ENCODE peak calls at places on chromosomes 5 and 9, in nine cellular contexts. One of them, this sample, is unnamed.
A peak's percentile ranks its signal among the peaks of the same experiment; 100 is the strongest.

GRCh38 chr9:99121604-99122003 is 16.7 kb downstream of the TGFBR1 start:
- DNase-seq in A549: no peak
- DNase-seq in lower lobe of right lung: no peak
- DNase-seq in activated T-cell treated with anti-CD3 and anti-CD28 coated beads for 4 hours: no peak
- DNase-seq in HuH-7: no peak
- DNase-seq in SW480: no peak
- DNase-seq in HFFc6: no peak
- DNase-seq in activated T-helper 1 cell treated with anti-CD3 and anti-CD28 coated beads, Interleukin-2, amount 50 U/mL, for 16 hours: no peak
- DNase-seq in NCI-H1092: no peak
- DNase-seq in this sample: no peak

GRCh38 chr9:32866292-32866691 is 83.0 kb downstream of the TMEM215 start:
- DNase-seq in A549: no peak
- DNase-seq in lower lobe of right lung: no peak
- DNase-seq in activated T-cell treated with anti-CD3 and anti-CD28 coated beads for 4 hours: no peak
- DNase-seq in HuH-7: no peak
- DNase-seq in SW480: no peak
- DNase-seq in HFFc6: no peak
- DNase-seq in activated T-helper 1 cell treated with anti-CD3 and anti-CD28 coated beads, Interleukin-2, amount 50 U/mL, for 16 hours: no peak
- DNase-seq in NCI-H1092: no peak
- DNase-seq in this sample: no peak

GRCh38 chr9:134879664-134880483 is 736 bp upstream of the FCN2 start:
- DNase-seq in A549: no peak
- DNase-seq in lower lobe of right lung: no peak
- DNase-seq in activated T-cell treated with anti-CD3 and anti-CD28 coated beads for 4 hours: no peak
- DNase-seq in HuH-7: no peak
- DNase-seq in SW480: no peak
- DNase-seq in HFFc6: no peak
- DNase-seq in activated T-helper 1 cell treated with anti-CD3 and anti-CD28 coated beads, Interleukin-2, amount 50 U/mL, for 16 hours: no peak
- DNase-seq in NCI-H1092: no peak
- DNase-seq in this sample: no peak

GRCh38 chr5:116358911-116359418 is 215.7 kb downstream of the SEMA6A start:
- DNase-seq in A549: no peak
- DNase-seq in lower lobe of right lung: no peak
- DNase-seq in activated T-cell treated with anti-CD3 and anti-CD28 coated beads for 4 hours: no peak
- DNase-seq in HuH-7: no peak
- DNase-seq in SW480: no peak
- DNase-seq in HFFc6: no peak
- DNase-seq in activated T-helper 1 cell treated with anti-CD3 and anti-CD28 coated beads, Interleukin-2, amount 50 U/mL, for 16 hours: no peak
- DNase-seq in NCI-H1092: no peak
- DNase-seq in this sample: no peak

GRCh38 chr5:178271726-178272479 is 39.3 kb upstream of the PHYKPL start:
- DNase-seq in A549: no peak
- DNase-seq in lower lobe of right lung: no peak
- DNase-seq in activated T-cell treated with anti-CD3 and anti-CD28 coated beads for 4 hours: no peak
- DNase-seq in HuH-7: no peak
- DNase-seq in SW480: no peak
- DNase-seq in HFFc6: no peak
- DNase-seq in activated T-helper 1 cell treated with anti-CD3 and anti-CD28 coated beads, Interleukin-2, amount 50 U/mL, for 16 hours: no peak
- DNase-seq in NCI-H1092: no peak
- DNase-seq in this sample: no peak

GRCh38 chr9:106921989-106922388 is 59.0 kb downstream of the ZNF462 start:
- DNase-seq in A549: no peak
- DNase-seq in lower lobe of right lung: no peak
- DNase-seq in activated T-cell treated with anti-CD3 and anti-CD28 coated beads for 4 hours: no peak
- DNase-seq in HuH-7: no peak
- DNase-seq in SW480: no peak
- DNase-seq in HFFc6: no peak
- DNase-seq in activated T-helper 1 cell treated with anti-CD3 and anti-CD28 coated beads, Interleukin-2, amount 50 U/mL, for 16 hours: no peak
- DNase-seq in NCI-H1092: no peak
- DNase-seq in this sample: no peak

GRCh38 chr9:21510806-21511205 is 28.7 kb upstream of the IFNE start:
- DNase-seq in A549: no peak
- DNase-seq in lower lobe of right lung: no peak
- DNase-seq in activated T-cell treated with anti-CD3 and anti-CD28 coated beads for 4 hours: no peak
- DNase-seq in HuH-7: no peak
- DNase-seq in SW480: no peak
- DNase-seq in HFFc6: no peak
- DNase-seq in activated T-helper 1 cell treated with anti-CD3 and anti-CD28 coated beads, Interleukin-2, amount 50 U/mL, for 16 hours: no peak
- DNase-seq in NCI-H1092: no peak
- DNase-seq in this sample: no peak

GRCh38 chr9:93684806-93685553 is 108.6 kb downstream of the PHF2 start:
- DNase-seq in A549: no peak
- DNase-seq in lower lobe of right lung: no peak
- DNase-seq in activated T-cell treated with anti-CD3 and anti-CD28 coated beads for 4 hours: no peak
- DNase-seq in HuH-7: no peak
- DNase-seq in SW480: peak; percentile 10
- DNase-seq in HFFc6: no peak
- DNase-seq in activated T-helper 1 cell treated with anti-CD3 and anti-CD28 coated beads, Interleukin-2, amount 50 U/mL, for 16 hours: no peak
- DNase-seq in NCI-H1092: no peak
- DNase-seq in this sample: no peak

GRCh38 chr9:114038724-114039313 is 39.3 kb downstream of the AMBP start:
- DNase-seq in A549: no peak
- DNase-seq in lower lobe of right lung: no peak
- DNase-seq in activated T-cell treated with anti-CD3 and anti-CD28 coated beads for 4 hours: no peak
- DNase-seq in HuH-7: no peak
- DNase-seq in SW480: no peak
- DNase-seq in HFFc6: no peak
- DNase-seq in activated T-helper 1 cell treated with anti-CD3 and anti-CD28 coated beads, Interleukin-2, amount 50 U/mL, for 16 hours: no peak
- DNase-seq in NCI-H1092: no peak
- DNase-seq in this sample: no peak

GRCh38 chr9:115063058-115063850 is 54.7 kb downstream of the TNC start:
- DNase-seq in A549: no peak
- DNase-seq in lower lobe of right lung: no peak
- DNase-seq in activated T-cell treated with anti-CD3 and anti-CD28 coated beads for 4 hours: no peak
- DNase-seq in HuH-7: no peak
- DNase-seq in SW480: peak; percentile 26
- DNase-seq in HFFc6: peak; percentile 44
- DNase-seq in activated T-helper 1 cell treated with anti-CD3 and anti-CD28 coated beads, Interleukin-2, amount 50 U/mL, for 16 hours: no peak
- DNase-seq in NCI-H1092: no peak
- DNase-seq in this sample: peak; percentile 53

GRCh38 chr5:39579750-39580149 is 155.0 kb upstream of the DAB2 start:
- DNase-seq in A549: no peak
- DNase-seq in lower lobe of right lung: no peak
- DNase-seq in activated T-cell treated with anti-CD3 and anti-CD28 coated beads for 4 hours: no peak
- DNase-seq in HuH-7: no peak
- DNase-seq in SW480: no peak
- DNase-seq in HFFc6: no peak
- DNase-seq in activated T-helper 1 cell treated with anti-CD3 and anti-CD28 coated beads, Interleukin-2, amount 50 U/mL, for 16 hours: no peak
- DNase-seq in NCI-H1092: no peak
- DNase-seq in this sample: no peak

GRCh38 chr9:33676746-33677505 is 118.4 kb upstream of the PRSS3 start:
- DNase-seq in A549: peak; percentile 60
- DNase-seq in lower lobe of right lung: peak; percentile 46
- DNase-seq in activated T-cell treated with anti-CD3 and anti-CD28 coated beads for 4 hours: peak; percentile 2
- DNase-seq in HuH-7: peak; percentile 12
- DNase-seq in SW480: no peak
- DNase-seq in HFFc6: no peak
- DNase-seq in activated T-helper 1 cell treated with anti-CD3 and anti-CD28 coated beads, Interleukin-2, amount 50 U/mL, for 16 hours: peak; percentile 3
- DNase-seq in NCI-H1092: peak; percentile 68
- DNase-seq in this sample: peak; percentile 2

GRCh38 chr9:76403352-76403751 is 9.1 kb upstream of the RFK start:
- DNase-seq in A549: peak; percentile 66
- DNase-seq in lower lobe of right lung: no peak
- DNase-seq in activated T-cell treated with anti-CD3 and anti-CD28 coated beads for 4 hours: no peak
- DNase-seq in HuH-7: no peak
- DNase-seq in SW480: peak; percentile 78
- DNase-seq in HFFc6: peak; percentile 78
- DNase-seq in activated T-helper 1 cell treated with anti-CD3 and anti-CD28 coated beads, Interleukin-2, amount 50 U/mL, for 16 hours: no peak
- DNase-seq in NCI-H1092: peak; percentile 24
- DNase-seq in this sample: peak; percentile 79

GRCh38 chr5:172797800-172798199 is 26.8 kb upstream of the DUSP1 start:
- DNase-seq in A549: no peak
- DNase-seq in lower lobe of right lung: no peak
- DNase-seq in activated T-cell treated with anti-CD3 and anti-CD28 coated beads for 4 hours: no peak
- DNase-seq in HuH-7: no peak
- DNase-seq in SW480: no peak
- DNase-seq in HFFc6: no peak
- DNase-seq in activated T-helper 1 cell treated with anti-CD3 and anti-CD28 coated beads, Interleukin-2, amount 50 U/mL, for 16 hours: no peak
- DNase-seq in NCI-H1092: no peak
- DNase-seq in this sample: no peak

GRCh38 chr9:83986765-83987401 is 6.3 kb downstream of the RMI1 start:
- DNase-seq in A549: peak; percentile 40
- DNase-seq in lower lobe of right lung: no peak
- DNase-seq in activated T-cell treated with anti-CD3 and anti-CD28 coated beads for 4 hours: no peak
- DNase-seq in HuH-7: peak; percentile 36
- DNase-seq in SW480: no peak
- DNase-seq in HFFc6: peak; percentile 59
- DNase-seq in activated T-helper 1 cell treated with anti-CD3 and anti-CD28 coated beads, Interleukin-2, amount 50 U/mL, for 16 hours: no peak
- DNase-seq in NCI-H1092: no peak
- DNase-seq in this sample: no peak

GRCh38 chr9:137138701-137139467 is at the start of gene GRIN1:
- DNase-seq in A549: no peak
- DNase-seq in lower lobe of right lung: no peak
- DNase-seq in activated T-cell treated with anti-CD3 and anti-CD28 coated beads for 4 hours: no peak
- DNase-seq in HuH-7: no peak
- DNase-seq in SW480: no peak
- DNase-seq in HFFc6: no peak
- DNase-seq in activated T-helper 1 cell treated with anti-CD3 and anti-CD28 coated beads, Interleukin-2, amount 50 U/mL, for 16 hours: no peak
- DNase-seq in NCI-H1092: no peak
- DNase-seq in this sample: peak; percentile 61

GRCh38 chr5:173243808-173244305 is 8.9 kb upstream of the NKX2-5 start:
- DNase-seq in A549: peak; percentile 51
- DNase-seq in lower lobe of right lung: no peak
- DNase-seq in activated T-cell treated with anti-CD3 and anti-CD28 coated beads for 4 hours: no peak
- DNase-seq in HuH-7: no peak
- DNase-seq in SW480: no peak
- DNase-seq in HFFc6: no peak
- DNase-seq in activated T-helper 1 cell treated with anti-CD3 and anti-CD28 coated beads, Interleukin-2, amount 50 U/mL, for 16 hours: no peak
- DNase-seq in NCI-H1092: no peak
- DNase-seq in this sample: no peak

GRCh38 chr9:84140535-84141101 is 160.0 kb downstream of the RMI1 start:
- DNase-seq in A549: no peak
- DNase-seq in lower lobe of right lung: no peak
- DNase-seq in activated T-cell treated with anti-CD3 and anti-CD28 coated beads for 4 hours: no peak
- DNase-seq in HuH-7: no peak
- DNase-seq in SW480: peak; percentile 28
- DNase-seq in HFFc6: no peak
- DNase-seq in activated T-helper 1 cell treated with anti-CD3 and anti-CD28 coated beads, Interleukin-2, amount 50 U/mL, for 16 hours: no peak
- DNase-seq in NCI-H1092: peak; percentile 52
- DNase-seq in this sample: no peak

GRCh38 chr9:84862786-84863185 is 193.3 kb downstream of the NTRK2 start:
- DNase-seq in A549: peak; percentile 12
- DNase-seq in lower lobe of right lung: peak; percentile 43
- DNase-seq in activated T-cell treated with anti-CD3 and anti-CD28 coated beads for 4 hours: no peak
- DNase-seq in HuH-7: no peak
- DNase-seq in SW480: peak; percentile 38
- DNase-seq in HFFc6: peak; percentile 46
- DNase-seq in activated T-helper 1 cell treated with anti-CD3 and anti-CD28 coated beads, Interleukin-2, amount 50 U/mL, for 16 hours: no peak
- DNase-seq in NCI-H1092: no peak
- DNase-seq in this sample: peak; percentile 88

GRCh38 chr9:100990605-100991381 is 37.7 kb upstream of the PLPPR1 start:
- DNase-seq in A549: no peak
- DNase-seq in lower lobe of right lung: no peak
- DNase-seq in activated T-cell treated with anti-CD3 and anti-CD28 coated beads for 4 hours: no peak
- DNase-seq in HuH-7: no peak
- DNase-seq in SW480: no peak
- DNase-seq in HFFc6: no peak
- DNase-seq in activated T-helper 1 cell treated with anti-CD3 and anti-CD28 coated beads, Interleukin-2, amount 50 U/mL, for 16 hours: no peak
- DNase-seq in NCI-H1092: no peak
- DNase-seq in this sample: no peak

GRCh38 chr9:95124582-95125359 is 192.7 kb downstream of the FANCC start:
- DNase-seq in A549: peak; percentile 46
- DNase-seq in lower lobe of right lung: no peak
- DNase-seq in activated T-cell treated with anti-CD3 and anti-CD28 coated beads for 4 hours: no peak
- DNase-seq in HuH-7: peak; percentile 36
- DNase-seq in SW480: peak; percentile 17
- DNase-seq in HFFc6: no peak
- DNase-seq in activated T-helper 1 cell treated with anti-CD3 and anti-CD28 coated beads, Interleukin-2, amount 50 U/mL, for 16 hours: no peak
- DNase-seq in NCI-H1092: no peak
- DNase-seq in this sample: no peak

GRCh38 chr5:120882042-120882775 is 418.1 kb downstream of the PRR16 start:
- DNase-seq in A549: no peak
- DNase-seq in lower lobe of right lung: no peak
- DNase-seq in activated T-cell treated with anti-CD3 and anti-CD28 coated beads for 4 hours: no peak
- DNase-seq in HuH-7: no peak
- DNase-seq in SW480: no peak
- DNase-seq in HFFc6: no peak
- DNase-seq in activated T-helper 1 cell treated with anti-CD3 and anti-CD28 coated beads, Interleukin-2, amount 50 U/mL, for 16 hours: no peak
- DNase-seq in NCI-H1092: no peak
- DNase-seq in this sample: no peak

GRCh38 chr5:126937796-126938195 is 92.6 kb downstream of the MARCHF3 start:
- DNase-seq in A549: no peak
- DNase-seq in lower lobe of right lung: no peak
- DNase-seq in activated T-cell treated with anti-CD3 and anti-CD28 coated beads for 4 hours: no peak
- DNase-seq in HuH-7: no peak
- DNase-seq in SW480: no peak
- DNase-seq in HFFc6: no peak
- DNase-seq in activated T-helper 1 cell treated with anti-CD3 and anti-CD28 coated beads, Interleukin-2, amount 50 U/mL, for 16 hours: no peak
- DNase-seq in NCI-H1092: no peak
- DNase-seq in this sample: no peak

GRCh38 chr5:73822989-73823339 is 197.0 kb downstream of the ARHGEF28 start:
- DNase-seq in A549: peak; percentile 25
- DNase-seq in lower lobe of right lung: no peak
- DNase-seq in activated T-cell treated with anti-CD3 and anti-CD28 coated beads for 4 hours: no peak
- DNase-seq in HuH-7: no peak
- DNase-seq in SW480: peak; percentile 49
- DNase-seq in HFFc6: no peak
- DNase-seq in activated T-helper 1 cell treated with anti-CD3 and anti-CD28 coated beads, Interleukin-2, amount 50 U/mL, for 16 hours: no peak
- DNase-seq in NCI-H1092: no peak
- DNase-seq in this sample: no peak

GRCh38 chr9:91516781-91517180 is 93.1 kb upstream of the NFIL3 start:
- DNase-seq in A549: no peak
- DNase-seq in lower lobe of right lung: no peak
- DNase-seq in activated T-cell treated with anti-CD3 and anti-CD28 coated beads for 4 hours: no peak
- DNase-seq in HuH-7: no peak
- DNase-seq in SW480: no peak
- DNase-seq in HFFc6: no peak
- DNase-seq in activated T-helper 1 cell treated with anti-CD3 and anti-CD28 coated beads, Interleukin-2, amount 50 U/mL, for 16 hours: no peak
- DNase-seq in NCI-H1092: no peak
- DNase-seq in this sample: no peak

GRCh38 chr9:132309056-132309455 is 45.7 kb downstream of the SETX start:
- DNase-seq in A549: no peak
- DNase-seq in lower lobe of right lung: no peak
- DNase-seq in activated T-cell treated with anti-CD3 and anti-CD28 coated beads for 4 hours: no peak
- DNase-seq in HuH-7: no peak
- DNase-seq in SW480: no peak
- DNase-seq in HFFc6: no peak
- DNase-seq in activated T-helper 1 cell treated with anti-CD3 and anti-CD28 coated beads, Interleukin-2, amount 50 U/mL, for 16 hours: no peak
- DNase-seq in NCI-H1092: no peak
- DNase-seq in this sample: no peak

GRCh38 chr5:78594946-78595921 is 53.3 kb downstream of the LHFPL2 start:
- DNase-seq in A549: peak; percentile 96
- DNase-seq in lower lobe of right lung: no peak
- DNase-seq in activated T-cell treated with anti-CD3 and anti-CD28 coated beads for 4 hours: no peak
- DNase-seq in HuH-7: no peak
- DNase-seq in SW480: peak; percentile 11
- DNase-seq in HFFc6: peak; percentile 98
- DNase-seq in activated T-helper 1 cell treated with anti-CD3 and anti-CD28 coated beads, Interleukin-2, amount 50 U/mL, for 16 hours: no peak
- DNase-seq in NCI-H1092: no peak
- DNase-seq in this sample: peak; percentile 93

GRCh38 chr9:122812736-122813135 is 12.8 kb downstream of the OR1K1 start:
- DNase-seq in A549: no peak
- DNase-seq in lower lobe of right lung: no peak
- DNase-seq in activated T-cell treated with anti-CD3 and anti-CD28 coated beads for 4 hours: no peak
- DNase-seq in HuH-7: no peak
- DNase-seq in SW480: no peak
- DNase-seq in HFFc6: no peak
- DNase-seq in activated T-helper 1 cell treated with anti-CD3 and anti-CD28 coated beads, Interleukin-2, amount 50 U/mL, for 16 hours: no peak
- DNase-seq in NCI-H1092: no peak
- DNase-seq in this sample: no peak

GRCh38 chr9:89969156-89969566 is 364.3 kb downstream of the GADD45G start:
- DNase-seq in A549: no peak
- DNase-seq in lower lobe of right lung: no peak
- DNase-seq in activated T-cell treated with anti-CD3 and anti-CD28 coated beads for 4 hours: no peak
- DNase-seq in HuH-7: no peak
- DNase-seq in SW480: no peak
- DNase-seq in HFFc6: no peak
- DNase-seq in activated T-helper 1 cell treated with anti-CD3 and anti-CD28 coated beads, Interleukin-2, amount 50 U/mL, for 16 hours: no peak
- DNase-seq in NCI-H1092: no peak
- DNase-seq in this sample: no peak

GRCh38 chr9:79663878-79664277 is 92.1 kb downstream of the TLE4 start:
- DNase-seq in A549: no peak
- DNase-seq in lower lobe of right lung: no peak
- DNase-seq in activated T-cell treated with anti-CD3 and anti-CD28 coated beads for 4 hours: no peak
- DNase-seq in HuH-7: no peak
- DNase-seq in SW480: no peak
- DNase-seq in HFFc6: no peak
- DNase-seq in activated T-helper 1 cell treated with anti-CD3 and anti-CD28 coated beads, Interleukin-2, amount 50 U/mL, for 16 hours: no peak
- DNase-seq in NCI-H1092: no peak
- DNase-seq in this sample: peak; percentile 27

This sample was measured in AG08395.